ENCODE peak calls at places on chromosomes 12 and 14, in seven cellular contexts. Q is IMR-90, I is body of pancreas, J is memory B cell, K is NAMALWA, O is RWPE1, H is stomach. S is an unnamed sample.

GRCh38 chr14:79278798-79279644 is 932.3 kb downstream of the DIO2 start:
- DNase-seq in I (peak; percentile 94), J (no peak), K (no peak), O (peak; percentile 77), H (peak; percentile 84), Q (peak; percentile 92), S (peak; percentile 27)

GRCh38 chr14:105165134-105165704 is 3.4 kb downstream of the JAG2 start:
- DNase-seq in Q (no peak), K (peak; percentile 81), O (no peak), I (no peak), J (no peak), H (no peak), S (no peak)

GRCh38 chr14:43765474-43765873 is 741.6 kb downstream of the FSCB start:
- DNase-seq in O (no peak), K (no peak), J (no peak), Q (no peak), H (no peak), I (no peak), S (no peak)

GRCh38 chr12:57240926-57241555 is 9.9 kb downstream of the STAC3 start:
- DNase-seq in K (peak; percentile 71), O (no peak), J (peak; percentile 51), I (no peak), Q (no peak), H (no peak), S (no peak)

GRCh38 chr12:18267427-18267826 is 6.1 kb downstream of the PIK3C2G start:
- DNase-seq in O (peak; percentile 30), J (no peak), I (no peak), K (no peak), Q (no peak), H (no peak), S (no peak)

GRCh38 chr14:98684486-98684885 is 587.5 kb downstream of the BCL11B start:
- DNase-seq in I (no peak), Q (no peak), J (no peak), H (no peak), O (no peak), K (no peak), S (no peak)

GRCh38 chr12:74689071-74689655 is 151.5 kb downstream of the ATXN7L3B start:
- DNase-seq in Q (peak; percentile 69), J (no peak), K (peak; percentile 58), O (peak; percentile 19), I (no peak), H (no peak), S (peak; percentile 50)

GRCh38 chr12:116745554-116745953 is 7.4 kb downstream of the RNFT2 start:
- DNase-seq in H (no peak), J (no peak), Q (no peak), O (no peak), K (no peak), I (no peak), S (no peak)

GRCh38 chr12:7916936-7917335 is 19.1 kb downstream of the SLC2A3 start:
- DNase-seq in I (no peak), K (no peak), Q (no peak), J (no peak), O (no peak), H (no peak), S (no peak)

GRCh38 chr14:88841741-88842140 is 17.3 kb downstream of the TTC8 start:
- DNase-seq in H (no peak), I (no peak), K (no peak), J (no peak), O (peak; percentile 11), Q (peak; percentile 48), S (no peak)

GRCh38 chr12:79063258-79063657 is 198.7 kb downstream of the SYT1 start:
- DNase-seq in H (no peak), I (no peak), J (no peak), O (no peak), K (no peak), Q (peak; percentile 37), S (peak; percentile 33)

GRCh38 chr12:26823391-26823790 is 9.6 kb downstream of the ITPR2 start:
- DNase-seq in O (no peak), Q (peak; percentile 51), J (no peak), K (no peak), I (no peak), H (no peak), S (no peak)

GRCh38 chr12:4176168-4176567 is 97.4 kb upstream of the CCND2 start:
- DNase-seq in H (no peak), K (no peak), Q (no peak), J (no peak), I (no peak), O (no peak), S (no peak)

GRCh38 chr14:62468946-62469345 is 576.3 kb downstream of the KCNH5 start:
- DNase-seq in O (no peak), H (no peak), I (no peak), J (no peak), K (no peak), Q (no peak), S (no peak)

GRCh38 chr12:102876883-102877282 is 40.2 kb downstream of the PAH start:
- DNase-seq in O (no peak), I (no peak), K (peak; percentile 15), J (no peak), H (no peak), Q (no peak), S (no peak)

GRCh38 chr12:243381-243780 is 19.3 kb downstream of the SLC6A13 start:
- DNase-seq in Q (no peak), K (no peak), O (no peak), I (no peak), H (no peak), J (no peak), S (no peak)

GRCh38 chr12:93322784-93323183 is 54.9 kb upstream of the NUDT4 start:
- DNase-seq in O (peak; percentile 48), J (no peak), I (no peak), K (no peak), Q (peak; percentile 68), H (no peak), S (no peak)

GRCh38 chr12:6478406-6478805 is 7.9 kb upstream of the VAMP1 start:
- DNase-seq in O (no peak), H (no peak), J (no peak), K (no peak), Q (no peak), I (no peak), S (no peak)

GRCh38 chr12:11746024-11746771 is 96.7 kb downstream of the ETV6 start:
- DNase-seq in O (peak; percentile 78), K (peak; percentile 50), H (no peak), J (no peak), Q (peak; percentile 55), I (peak; percentile 48), S (peak; percentile 68)

GRCh38 chr14:53902307-53902706 is 54.3 kb downstream of the BMP4 start:
- DNase-seq in H (no peak), J (no peak), K (no peak), O (no peak), I (no peak), Q (peak; percentile 41), S (no peak)

GRCh38 chr12:89695100-89695499 is 13.5 kb downstream of the ATP2B1 start:
- DNase-seq in Q (peak; percentile 77), K (no peak), O (no peak), H (no peak), I (no peak), J (no peak), S (no peak)

GRCh38 chr14:53432378-53432802 is 279.3 kb upstream of the DDHD1 start:
- DNase-seq in K (peak; percentile 40), H (no peak), J (no peak), Q (peak; percentile 60), O (peak; percentile 57), I (no peak), S (peak; percentile 20)

GRCh38 chr14:81682134-81682533 is 148.5 kb upstream of the SEL1L start:
- DNase-seq in H (no peak), J (no peak), O (no peak), I (no peak), K (no peak), Q (no peak), S (no peak)

GRCh38 chr12:107027304-107028053 is 40.5 kb upstream of the MTERF2 start:
- DNase-seq in H (no peak), Q (peak; percentile 96), J (no peak), K (no peak), I (peak; percentile 84), O (peak; percentile 82), S (peak; percentile 90)

GRCh38 chr14:100039903-100040302 is 25.3 kb upstream of the EVL start:
- DNase-seq in Q (no peak), I (no peak), K (no peak), J (no peak), H (no peak), O (no peak), S (no peak)

GRCh38 chr14:101088395-101088667 is 184.8 kb upstream of the RTL1 start:
- DNase-seq in K (no peak), Q (no peak), O (no peak), H (peak; percentile 19), I (no peak), J (no peak), S (no peak)

GRCh38 chr12:56931474-56931978 is 2.7 kb downstream of the SDR9C7 start:
- DNase-seq in O (no peak), J (no peak), H (no peak), K (peak; percentile 56), Q (peak; percentile 57), I (peak; percentile 37), S (no peak)

GRCh38 chr12:51653431-51653830 is 62.4 kb downstream of the SCN8A start:
- DNase-seq in J (no peak), I (no peak), Q (peak; percentile 31), O (no peak), K (no peak), H (no peak), S (no peak)

GRCh38 chr14:30440986-30441385 is 118.0 kb upstream of the G2E3 start:
- DNase-seq in O (no peak), I (no peak), Q (no peak), J (no peak), K (no peak), H (no peak), S (no peak)

GRCh38 chr14:90732142-90732541 is 84.1 kb downstream of the TTC7B start:
- DNase-seq in J (no peak), I (peak; percentile 23), K (no peak), O (no peak), Q (no peak), H (no peak), S (no peak)

GRCh38 chr14:69685716-69686115 is 74.3 kb downstream of the SUSD6 start:
- DNase-seq in O (peak; percentile 55), I (peak; percentile 82), J (no peak), Q (peak; percentile 58), K (no peak), H (peak; percentile 82), S (no peak)

GRCh38 chr12:117522559-117522958 is 161.1 kb upstream of the NOS1 start:
- DNase-seq in O (no peak), I (no peak), K (no peak), Q (no peak), J (no peak), H (no peak), S (no peak)

GRCh38 chr12:55724940-55725309 is 3.9 kb downstream of the CD63 start:
- DNase-seq in K (no peak), H (no peak), Q (no peak), J (no peak), I (no peak), O (no peak), S (no peak)

GRCh38 chr12:61956545-61956944 is 303.7 kb upstream of the USP15 start:
- DNase-seq in Q (no peak), H (no peak), O (no peak), J (no peak), K (no peak), I (no peak), S (no peak)

GRCh38 chr12:127416796-127417195 is 850.2 kb upstream of the TMEM132C start:
- DNase-seq in H (no peak), J (no peak), O (peak; percentile 49), I (no peak), Q (peak; percentile 23), K (no peak), S (no peak)

S was measured in glomerular endothelial cell.